ENCODE peak calls at places on chromosomes 2 and 18, in eight cellular contexts. T is psoas muscle, J is A549, H is fibroblast of lung, W is astrocyte of the spinal cord, L is tibial artery, G is left ventricle myocardium inferior, A is left lung. S is an unnamed sample.

GRCh38 chr18:70289351-70290330 is 796 bp downstream of the SOCS6 start:
- DNase-seq in T (peak), J (no peak), H (peak), W (peak), L (no peak), G (peak), A (no peak), S (no peak)

GRCh38 chr2:28155627-28156026 is 237.0 kb upstream of the FOSL2 start:
- DNase-seq in T (no peak), J (peak), H (no peak), W (no peak), L (no peak), G (no peak), A (no peak), S (no peak)

GRCh38 chr2:42007596-42007995 is 40.2 kb upstream of the PKDCC start:
- DNase-seq in T (no peak), J (no peak), H (no peak), W (no peak), L (no peak), G (no peak), A (no peak), S (no peak)

GRCh38 chr2:40197121-40197520 is 254.8 kb downstream of the SLC8A1 start:
- DNase-seq in T (no peak), J (no peak), H (no peak), W (no peak), L (no peak), G (no peak), A (no peak), S (no peak)

GRCh38 chr2:158179660-158180059 is 78.0 kb downstream of the UPP2 start:
- DNase-seq in T (no peak), J (peak), H (no peak), W (peak), L (no peak), G (no peak), A (no peak), S (no peak)

GRCh38 chr2:155708052-155708451 is 624.5 kb downstream of the NR4A2 start:
- DNase-seq in T (no peak), J (no peak), H (no peak), W (no peak), L (no peak), G (no peak), A (no peak), S (no peak)

GRCh38 chr2:136001147-136001546 is 15.7 kb upstream of the DARS1 start:
- DNase-seq in T (no peak), J (no peak), H (no peak), W (no peak), L (no peak), G (no peak), A (no peak), S (no peak)

GRCh38 chr2:238771193-238771592 is 76.7 kb upstream of the TWIST2 start:
- DNase-seq in T (no peak), J (peak), H (peak), W (peak), L (no peak), G (no peak), A (no peak), S (peak)

GRCh38 chr2:210195066-210195852 is 24.1 kb upstream of the KANSL1L start:
- DNase-seq in T (no peak), J (peak), H (peak), W (peak), L (no peak), G (no peak), A (no peak), S (no peak)

GRCh38 chr2:28449489-28450395 is 46.1 kb upstream of the PLB1 start:
- DNase-seq in T (no peak), J (peak), H (peak), W (peak), L (no peak), G (no peak), A (peak), S (no peak)

GRCh38 chr18:30094556-30094955 is 948.0 kb downstream of the DSC3 start:
- DNase-seq in T (no peak), J (no peak), H (peak), W (peak), L (no peak), G (no peak), A (no peak), S (peak)

GRCh38 chr18:61448316-61448715 is 115.1 kb downstream of the CDH20 start:
- DNase-seq in T (no peak), J (no peak), H (no peak), W (no peak), L (no peak), G (no peak), A (no peak), S (no peak)

GRCh38 chr2:95347681-95348608 is 50.8 kb downstream of the KCNIP3 start:
- DNase-seq in T (peak), J (no peak), H (no peak), W (no peak), L (no peak), G (no peak), A (peak), S (no peak)

GRCh38 chr2:68377137-68377780 is 12.2 kb downstream of the PLEK start:
- DNase-seq in T (no peak), J (no peak), H (no peak), W (no peak), L (no peak), G (no peak), A (no peak), S (no peak)

GRCh38 chr2:186422226-186422625 is 63.8 kb upstream of the ZC3H15 start:
- DNase-seq in T (peak), J (peak), H (peak), W (peak), L (peak), G (peak), A (no peak), S (peak)

GRCh38 chr18:58496231-58496630 is 132.7 kb downstream of the ALPK2 start:
- DNase-seq in T (no peak), J (no peak), H (peak), W (peak), L (no peak), G (no peak), A (no peak), S (no peak)

GRCh38 chr18:13264986-13265900 is 46.7 kb downstream of the LDLRAD4 start:
- DNase-seq in T (no peak), J (no peak), H (no peak), W (no peak), L (no peak), G (no peak), A (no peak), S (no peak)

GRCh38 chr2:147006724-147007123 is 838.1 kb upstream of the ACVR2A start:
- DNase-seq in T (no peak), J (no peak), H (peak), W (no peak), L (no peak), G (no peak), A (no peak), S (peak)

GRCh38 chr2:159882069-159882468 is 84.1 kb upstream of the CD302 start:
- DNase-seq in T (no peak), J (no peak), H (no peak), W (peak), L (no peak), G (no peak), A (no peak), S (no peak)

GRCh38 chr2:198097628-198098027 is 293.2 kb downstream of the PLCL1 start:
- DNase-seq in T (no peak), J (no peak), H (no peak), W (no peak), L (no peak), G (no peak), A (no peak), S (no peak)

GRCh38 chr2:77513191-77513590 is 9.0 kb downstream of the LRRTM4 start:
- DNase-seq in T (no peak), J (peak), H (peak), W (peak), L (no peak), G (no peak), A (no peak), S (peak)

GRCh38 chr2:198596985-198597384 is 792.6 kb downstream of the PLCL1 start:
- DNase-seq in T (no peak), J (no peak), H (no peak), W (no peak), L (no peak), G (no peak), A (no peak), S (no peak)

GRCh38 chr18:55290898-55291297 is 297.1 kb downstream of the TCF4 start:
- DNase-seq in T (no peak), J (no peak), H (peak), W (peak), L (no peak), G (no peak), A (no peak), S (no peak)

GRCh38 chr2:25421746-25422431 is 80.2 kb upstream of the DNMT3A start:
- DNase-seq in T (no peak), J (no peak), H (no peak), W (no peak), L (no peak), G (no peak), A (no peak), S (no peak)

GRCh38 chr2:235421618-235422017 is 72.2 kb upstream of the AGAP1 start:
- DNase-seq in T (no peak), J (no peak), H (no peak), W (no peak), L (no peak), G (peak), A (no peak), S (no peak)

GRCh38 chr2:226902041-226902972 is 66.5 kb downstream of the RHBDD1 start:
- DNase-seq in T (no peak), J (no peak), H (no peak), W (peak), L (no peak), G (no peak), A (no peak), S (no peak)

GRCh38 chr2:148959745-148960144 is 78.8 kb upstream of the LYPD6B start:
- DNase-seq in T (no peak), J (no peak), H (no peak), W (no peak), L (no peak), G (no peak), A (no peak), S (no peak)

GRCh38 chr2:48114256-48114655 is 208.0 kb upstream of the FBXO11 start:
- DNase-seq in T (no peak), J (peak), H (peak), W (peak), L (no peak), G (no peak), A (no peak), S (no peak)

GRCh38 chr2:196059491-196059960 is 9.1 kb downstream of the DNAH7 start:
- DNase-seq in T (no peak), J (peak), H (peak), W (peak), L (no peak), G (no peak), A (no peak), S (no peak)

GRCh38 chr18:61333746-61334490 is 688 bp downstream of the CDH20 start:
- DNase-seq in T (no peak), J (no peak), H (peak), W (peak), L (no peak), G (no peak), A (no peak), S (no peak)

GRCh38 chr2:9166579-9167392 is 39.8 kb upstream of the ASAP2 start:
- DNase-seq in T (peak), J (no peak), H (no peak), W (no peak), L (no peak), G (no peak), A (no peak), S (no peak)

GRCh38 chr2:56871641-56872040 is 687.9 kb downstream of the CCDC85A start:
- DNase-seq in T (no peak), J (no peak), H (no peak), W (no peak), L (no peak), G (no peak), A (no peak), S (no peak)

GRCh38 chr2:241575624-241576292 is 17.2 kb downstream of the BOK start:
- DNase-seq in T (peak), J (no peak), H (no peak), W (no peak), L (no peak), G (no peak), A (no peak), S (no peak)

GRCh38 chr18:61894751-61895524 is 2.1 kb upstream of the RNF152 start:
- DNase-seq in T (no peak), J (no peak), H (no peak), W (no peak), L (no peak), G (no peak), A (no peak), S (no peak)

GRCh38 chr2:158543957-158544356 is 87.2 kb downstream of the PKP4 start:
- DNase-seq in T (no peak), J (no peak), H (no peak), W (no peak), L (no peak), G (no peak), A (no peak), S (no peak)

GRCh38 chr2:72103161-72103560 is 44.5 kb downstream of the CYP26B1 start:
- DNase-seq in T (no peak), J (no peak), H (no peak), W (no peak), L (no peak), G (no peak), A (no peak), S (no peak)

GRCh38 chr2:88632569-88632968 is 5.3 kb upstream of the EIF2AK3 start:
- DNase-seq in T (no peak), J (no peak), H (no peak), W (no peak), L (no peak), G (no peak), A (no peak), S (no peak)

GRCh38 chr2:46942891-46943626 is 27.5 kb upstream of the MCFD2 start:
- DNase-seq in T (no peak), J (no peak), H (no peak), W (no peak), L (no peak), G (no peak), A (no peak), S (no peak)

GRCh38 chr2:134412639-134412999 is 158.7 kb downstream of the MGAT5 start:
- DNase-seq in T (no peak), J (no peak), H (no peak), W (no peak), L (no peak), G (no peak), A (no peak), S (no peak)
- H3K4me3 ChIP-seq in T (no peak), J (no peak), H (no peak), W (no peak), L (no peak), G (no peak), A (no peak), S (no peak)

GRCh38 chr2:187442378-187442777 is 5.7 kb downstream of the CALCRL start:
- DNase-seq in T (no peak), J (no peak), H (no peak), W (no peak), L (no peak), G (no peak), A (no peak), S (no peak)
- H3K4me3 ChIP-seq in T (no peak), J (no peak), H (no peak), W (no peak), L (no peak), G (peak), A (no peak), S (no peak)

GRCh38 chr2:234292205-234292954 is 204.5 kb downstream of the ARL4C start:
- DNase-seq in T (no peak), J (no peak), H (peak), W (peak), L (no peak), G (no peak), A (no peak), S (no peak)
- H3K4me3 ChIP-seq in T (no peak), J (no peak), H (no peak), W (no peak), L (no peak), G (no peak), A (no peak), S (no peak)

GRCh38 chr2:201781583-201782051 is 884 bp upstream of the ALS2 start:
- DNase-seq in T (peak), J (no peak), H (no peak), W (no peak), L (no peak), G (no peak), A (no peak), S (no peak)
- H3K4me3 ChIP-seq in T (peak), J (peak), H (peak), W (peak), L (peak), G (peak), A (peak), S (peak)

DNA sequence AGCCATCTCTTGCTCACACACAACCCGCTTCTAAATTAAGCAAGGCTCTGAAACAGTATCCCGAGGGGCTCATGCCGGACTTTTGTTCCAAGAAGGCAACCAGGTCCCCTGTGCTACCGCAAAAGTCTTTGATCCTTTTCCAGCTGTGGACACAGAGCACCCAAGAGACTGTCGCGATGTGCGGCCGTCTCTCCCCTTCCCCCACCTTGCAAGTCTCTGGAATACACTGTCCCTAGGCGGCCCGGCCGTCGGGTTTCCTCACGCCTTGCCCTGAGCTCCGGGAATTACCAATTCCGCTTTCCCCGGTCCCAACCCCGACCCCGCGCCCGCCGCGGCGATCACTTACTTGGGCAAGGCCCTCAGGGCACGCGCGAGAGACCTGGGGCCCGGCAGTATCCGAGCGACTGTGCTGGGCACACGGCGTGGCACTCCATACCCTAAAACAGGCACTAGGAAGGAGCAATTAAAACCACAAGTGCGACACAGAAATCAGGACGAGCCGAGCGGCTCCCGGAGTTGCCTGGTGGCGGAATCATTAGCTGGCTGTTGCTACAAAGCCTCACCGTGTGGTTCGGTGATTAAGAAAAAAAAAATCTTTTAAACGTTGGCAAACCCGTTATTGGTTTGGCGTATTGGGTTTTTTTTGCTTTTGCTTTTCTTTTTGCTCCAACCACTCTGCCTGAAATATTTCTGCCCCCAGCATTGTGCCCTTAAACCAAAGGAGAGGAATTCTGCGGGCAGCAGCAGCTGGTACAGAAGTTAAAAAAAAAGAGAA is 2.2 kb upstream of the DLX1 start:
- DNase-seq in T (no peak), J (no peak), H (no peak), W (no peak), L (no peak), G (no peak), A (no peak), S (no peak)
- H3K4me3 ChIP-seq in T (no peak), J (no peak), H (no peak), W (no peak), L (no peak), G (no peak), A (no peak), S (peak)

S was measured in skeletal muscle cell.